ENCODE peak calls at places on chromosomes 12 and 14, in four cellular contexts. X, Y, D and O are unnamed samples.

GRCh38 chr14:60565211-60565610 is 56.3 kb downstream of the SIX6 start:
- DNase-seq in D (no peak), Y (no peak), X (no peak), O (no peak)

GRCh38 chr12:86550222-86551145 is 294.3 kb upstream of the MGAT4C start:
- DNase-seq in X (no peak), D (no peak), Y (no peak), O (no peak)

GRCh38 chr12:26555139-26555538 is 277.9 kb downstream of the ITPR2 start:
- DNase-seq in X (no peak), D (no peak), Y (no peak), O (no peak)

GRCh38 chr12:81722004-81722403 is 37.1 kb downstream of the PPFIA2 start:
- DNase-seq in D (no peak), X (no peak), Y (no peak), O (no peak)

GRCh38 chr12:109518820-109519665 is 41.6 kb downstream of the UBE3B start:
- DNase-seq in D (peak), Y (peak), X (peak), O (peak)

GRCh38 chr12:72036393-72036792 is 97.7 kb downstream of the TPH2 start:
- DNase-seq in Y (no peak), D (no peak), X (no peak), O (no peak)

GRCh38 chr12:88793091-88793490 is 212.8 kb upstream of the KITLG start:
- DNase-seq in Y (peak), D (no peak), X (no peak), O (no peak)

GRCh38 chr12:54429014-54429471 is 10.0 kb upstream of the ITGA5 start:
- DNase-seq in X (no peak), D (no peak), Y (no peak), O (no peak)

GRCh38 chr12:106304001-106304421 is 1.5 kb downstream of the TCP11L2 start:
- DNase-seq in D (no peak), Y (no peak), X (no peak), O (peak)

GRCh38 chr14:92652413-92653151 is 95.8 kb downstream of the LGMN start:
- DNase-seq in D (no peak), X (no peak), Y (no peak), O (no peak)

GRCh38 chr14:68222726-68223125 is 403.1 kb downstream of the RAD51B start:
- DNase-seq in X (no peak), D (no peak), Y (no peak), O (no peak)

GRCh38 chr12:116592731-116593130 is 33.5 kb downstream of the MAP1LC3B2 start:
- DNase-seq in D (no peak), Y (no peak), X (no peak), O (no peak)

GRCh38 chr12:117762143-117762542 is 206.6 kb downstream of the KSR2 start:
- DNase-seq in Y (no peak), X (no peak), D (no peak), O (no peak)

GRCh38 chr12:34361721-34362316 is 339.5 kb downstream of the ALG10 start:
- DNase-seq in Y (no peak), D (no peak), X (no peak), O (no peak)

GRCh38 chr14:33118653-33119052 is 180.0 kb downstream of the NPAS3 start:
- DNase-seq in X (no peak), D (no peak), Y (no peak), O (no peak)

GRCh38 chr12:109999649-109999971 is 380 bp downstream of the ANKRD13A start:
- DNase-seq in X (no peak), Y (no peak), D (no peak), O (no peak)

GRCh38 chr12:95701722-95702418 is 88.7 kb downstream of the NTN4 start:
- DNase-seq in D (no peak), Y (no peak), X (no peak), O (no peak)

GRCh38 chr14:75941030-75941429 is 40.8 kb downstream of the TGFB3 start:
- DNase-seq in D (no peak), X (no peak), Y (no peak), O (no peak)

GRCh38 chr12:1881301-1881700 is 37.2 kb downstream of the CACNA2D4 start:
- DNase-seq in X (no peak), D (no peak), Y (no peak), O (no peak)

GRCh38 chr14:59130472-59130871 is 58.0 kb upstream of the DAAM1 start:
- DNase-seq in X (peak), Y (no peak), D (no peak), O (no peak)

GRCh38 chr12:66587912-66588311 is 91.0 kb downstream of the GRIP1 start:
- DNase-seq in X (no peak), Y (no peak), D (no peak), O (no peak)

GRCh38 chr12:108647199-108647935 is 13.7 kb upstream of the SELPLG start:
- DNase-seq in Y (no peak), D (no peak), X (peak), O (peak)

GRCh38 chr14:106209745-106210144 is 683.4 kb downstream of the TMEM121 start:
- DNase-seq in D (no peak), Y (no peak), X (no peak), O (no peak)

GRCh38 chr14:32370720-32371119 is 41.6 kb downstream of the AKAP6 start:
- DNase-seq in X (no peak), Y (peak), D (peak), O (no peak)